ENCODE peak calls at places on chromosomes 2 and 18, in five cellular contexts. Q is K562, N is H1, E is mammary epithelial cell, H is PC-9. W is an unnamed sample.

GRCh38 chr18:23890589-23890988 is 124.0 kb upstream of the TTC39C start:
- DNase-seq in H (no peak), N (no peak), E (no peak), Q (no peak), W (no peak)

GRCh38 chr18:33761363-33761762 is 183.3 kb downstream of the ASXL3 start:
- DNase-seq in N (no peak), Q (no peak), H (no peak), E (peak; percentile 12), W (peak; percentile 16)

GRCh38 chr18:24263078-24263477 is 124.2 kb downstream of the CABYR start:
- DNase-seq in E (no peak), Q (no peak), N (no peak), H (no peak), W (no peak)

GRCh38 chr2:10236571-10237391 is 65.9 kb upstream of the HPCAL1 start:
- DNase-seq in Q (no peak), H (no peak), N (no peak), E (peak; percentile 20), W (no peak)

GRCh38 chr2:55703350-55703749 is 9.7 kb upstream of the PNPT1 start:
- DNase-seq in Q (no peak), N (no peak), E (no peak), H (no peak), W (no peak)

GRCh38 chr18:7370812-7371211 is 139.9 kb downstream of the LRRC30 start:
- DNase-seq in Q (no peak), N (no peak), H (no peak), E (no peak), W (no peak)

GRCh38 chr2:143635302-143635701 is 506.1 kb downstream of the ARHGAP15 start:
- DNase-seq in H (no peak), E (no peak), N (no peak), Q (no peak), W (no peak)

GRCh38 chr2:191441761-191442160 is 196.6 kb downstream of the MYO1B start:
- DNase-seq in H (no peak), E (no peak), N (no peak), Q (no peak), W (no peak)

GRCh38 chr2:132651115-132652099 is 18.6 kb downstream of the LYPD1 start:
- DNase-seq in E (no peak), H (peak; percentile 5), Q (peak; percentile 29), N (no peak), W (no peak)

GRCh38 chr18:34650121-34650545 is 60.0 kb upstream of the DTNA start:
- DNase-seq in E (peak; percentile 36), H (no peak), N (no peak), Q (no peak), W (no peak)

GRCh38 chr2:9836517-9836916 is 6.8 kb upstream of the TAF1B start:
- DNase-seq in N (no peak), E (no peak), Q (no peak), H (no peak), W (no peak)

GRCh38 chr2:233995985-233996384 is 54.5 kb upstream of the SPP2 start:
- DNase-seq in H (no peak), E (no peak), N (no peak), Q (no peak), W (no peak)

GRCh38 chr2:120456867-120457266 is 110.9 kb downstream of the INHBB start:
- DNase-seq in N (no peak), E (no peak), Q (no peak), H (no peak), W (no peak)

GRCh38 chr2:203586696-203587095 is 51.6 kb upstream of the RAPH1 start:
- DNase-seq in N (no peak), E (peak; percentile 53), H (no peak), Q (no peak), W (no peak)
- H3K4me3 ChIP-seq in N (no peak overlapping the region), E (no peak overlapping the region), H (no peak overlapping the region), Q (no peak overlapping the region), W (peak overlapping the region; percentile 62)

DNA sequence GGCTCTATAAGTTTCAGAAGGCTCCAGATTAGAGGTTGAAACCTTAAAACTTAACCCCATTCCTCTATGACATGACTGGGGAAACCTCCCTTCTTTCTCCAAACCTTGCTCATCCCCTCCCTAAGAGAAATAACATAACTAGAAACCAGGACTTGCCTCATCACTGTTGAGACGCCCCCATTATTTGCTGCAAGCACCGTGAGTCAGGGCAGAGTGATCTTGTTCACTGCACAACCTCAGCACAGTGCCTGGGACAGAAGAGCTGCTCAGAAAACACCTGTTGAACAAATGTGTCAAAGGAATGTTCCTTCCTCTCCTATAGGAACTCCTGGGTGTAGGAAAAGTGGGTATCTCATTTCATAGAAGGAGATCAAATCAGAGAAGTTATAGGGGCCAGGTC is 132.7 kb upstream of the CTAGE1 start:
- DNase-seq in E (peak; percentile 89), H (no peak), Q (no peak), N (no peak), W (no peak)
- TF ChIP-seq EZH2 in E (no peak), H (no peak), Q (no peak), N (no peak), W (no peak)

GRCh38 chr2:2566396-2567323 is 235.6 kb upstream of the MYT1L start:
- DNase-seq in N (no peak), Q (no peak), H (no peak), E (no peak), W (no peak)

GRCh38 chr2:2563309-2563860 is 232.3 kb upstream of the MYT1L start:
- DNase-seq in E (no peak), N (no peak), H (no peak), Q (no peak), W (no peak)

GRCh38 chr2:2562867-2563266 is 231.8 kb upstream of the MYT1L start:
- DNase-seq in E (no peak), Q (no peak), N (no peak), H (no peak), W (no peak)

GRCh38 chr2:2565671-2566070 is 234.6 kb upstream of the MYT1L start:
- DNase-seq in E (no peak), H (no peak), Q (no peak), N (no peak), W (no peak)

DNA sequence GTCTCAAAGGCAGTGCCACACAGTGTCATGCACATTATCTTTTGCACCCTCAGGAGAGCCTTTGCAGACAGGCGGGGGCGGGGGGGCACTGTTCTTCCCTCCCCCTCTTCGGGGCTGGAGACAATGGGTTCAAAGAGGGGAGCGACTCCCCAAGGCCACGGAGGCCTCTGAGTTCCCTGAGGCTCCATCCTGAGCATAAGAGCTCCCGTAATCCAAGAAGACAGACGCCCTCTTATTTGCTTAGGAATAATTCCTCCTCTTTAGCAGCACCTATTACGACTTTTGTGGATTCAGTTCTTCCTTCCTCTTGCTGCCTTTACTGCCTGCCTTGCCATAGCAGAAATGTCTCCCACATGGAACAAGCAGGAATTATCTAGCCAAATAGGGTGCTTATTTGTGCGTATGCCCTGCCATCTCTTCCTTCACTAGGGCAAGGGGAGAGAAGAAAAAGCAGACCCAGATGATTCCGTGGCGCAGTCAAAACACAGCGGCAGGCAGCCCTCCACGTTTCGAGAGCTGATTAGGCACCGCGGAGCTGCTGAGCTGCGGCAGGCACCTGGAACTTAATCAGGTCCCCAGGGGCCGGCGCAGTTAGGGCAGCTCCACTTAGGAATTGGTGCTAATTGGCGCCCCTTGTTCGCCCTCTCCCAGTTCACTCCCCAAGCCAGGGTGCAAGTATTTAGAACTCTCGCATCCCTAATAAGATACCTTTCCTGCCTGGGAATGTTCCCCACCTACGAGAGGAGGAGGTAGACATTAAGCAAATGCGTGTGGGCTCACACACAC is 233.4 kb upstream of the MYT1L start:
- DNase-seq in H (no peak), Q (no peak), E (no peak), N (no peak), W (no peak)
- H3K9me3 ChIP-seq in H (no peaks in the 10 kb centered on the region), Q (no peaks in the 10 kb centered on the region), E (peaks cover 49% of the 10 kb centered on the region), N (no peaks in the 10 kb centered on the region), W (no peaks in the 10 kb centered on the region)

GRCh38 chr2:125085904-125086303 is 1060.8 kb downstream of the CNTNAP5 start:
- DNase-seq in N (no peak), E (no peak), H (no peak), Q (no peak), W (no peak)

DNA sequence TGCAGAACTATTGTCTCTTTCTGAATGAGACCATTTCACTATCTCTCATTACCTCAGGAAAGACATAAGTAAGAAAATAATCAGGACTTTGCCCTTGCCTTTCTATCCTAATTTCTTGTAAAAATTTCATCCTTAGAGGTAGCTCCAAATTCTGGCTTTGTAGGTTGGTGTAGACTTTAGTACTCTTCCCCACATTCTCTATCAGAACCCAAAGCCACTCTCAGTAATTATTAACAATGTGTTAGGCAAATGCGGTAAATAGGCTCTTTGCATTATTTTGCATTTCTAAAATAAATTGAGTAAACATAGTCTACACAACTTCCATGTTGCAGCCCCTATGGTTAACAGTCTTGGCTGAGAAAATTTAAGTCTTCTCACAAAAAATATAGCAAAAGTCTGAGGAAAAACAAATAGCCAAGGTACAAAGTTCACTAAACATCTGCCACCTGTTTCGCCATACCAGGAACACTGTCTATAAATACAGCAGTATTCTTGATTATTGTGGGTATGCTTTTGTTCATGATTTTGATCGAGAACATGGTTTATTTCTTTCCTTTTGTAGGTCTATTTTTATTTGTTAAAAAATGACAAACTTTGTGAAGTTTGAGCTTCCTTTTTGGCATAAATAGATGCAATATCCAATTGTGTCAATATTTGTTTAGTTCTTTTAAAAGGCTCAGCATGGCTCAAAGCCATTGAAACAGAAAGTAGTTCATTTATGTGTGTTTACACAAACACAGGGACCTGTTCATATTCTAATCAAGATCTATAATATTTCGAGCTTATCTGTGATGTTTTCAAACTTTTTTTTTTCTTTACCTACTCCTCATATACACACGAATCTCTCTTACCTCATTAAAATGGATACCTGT is 1061.5 kb downstream of the CNTNAP5 start:
- DNase-seq in E (no peak), N (no peak), H (no peak), Q (no peak), W (no peak)
- H3K4me3 ChIP-seq in E (no peak overlapping the region), N (no peak overlapping the region), H (no peak overlapping the region), Q (no peak overlapping the region), W (no peak overlapping the region)

GRCh38 chr18:79738565-79739439 is 58.9 kb upstream of the KCNG2 start:
- DNase-seq in N (no peak), E (no peak), Q (no peak), H (no peak), W (no peak)
- TF ChIP-seq EZH2 in N (no peak), E (no peak), Q (no peak), H (no peak), W (no peak)

GRCh38 chr18:43772907-43773306 is 495.6 kb upstream of the SYT4 start:
- DNase-seq in H (no peak), Q (no peak), N (no peak), E (no peak), W (no peak)

DNA sequence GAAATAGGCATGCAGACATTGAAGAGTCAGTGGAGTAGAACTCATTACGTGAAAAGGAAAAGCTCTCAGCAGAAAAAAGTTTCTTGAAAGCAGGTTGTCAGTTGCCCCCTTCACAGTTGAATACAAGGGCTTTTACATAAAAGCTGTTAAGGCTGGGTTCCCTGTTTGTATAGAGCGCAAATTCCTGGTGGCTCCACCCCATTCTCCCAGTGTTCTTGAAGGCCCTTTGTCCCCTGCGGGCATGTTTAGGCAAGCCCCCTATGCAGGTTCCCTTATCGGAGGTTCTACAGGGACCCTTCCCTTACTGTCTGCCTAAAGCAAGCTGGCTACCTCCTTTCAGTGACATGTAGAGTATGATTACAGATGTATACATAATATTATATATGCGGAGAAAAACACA is 497.2 kb upstream of the SYT4 start:
- DNase-seq in Q (no peak), H (no peak), E (no peak), N (peak; percentile 19), W (no peak)
- H3K9me3 ChIP-seq in Q (no peaks in the 10 kb centered on the region), H (no peaks in the 10 kb centered on the region), E (no peaks in the 10 kb centered on the region), N (no peaks in the 10 kb centered on the region), W (no peaks in the 10 kb centered on the region)

W was measured in SK-N-MC.